ENCODE peak calls at places on chromosomes 11 and 22, in eight cellular contexts. X is spleen, K is cardiac fibroblast, V is fibroblast of mammary gland, L is lower leg skin, Z is endodermal cell, P is colonic mucosa, B is GM12865. T is an unnamed sample.

GRCh38 chr11:117187428-117187798 is 8.9 kb downstream of the SIDT2 start:
- DNase-seq in V (no peak), B (no peak), Z (peak; percentile 34), P (peak; percentile 16), X (peak; percentile 71), K (no peak), L (no peak), T (no peak)

GRCh38 chr11:122162095-122162494 is 46.1 kb upstream of the BLID start:
- DNase-seq in Z (no peak), B (no peak), K (peak; percentile 94), P (no peak), L (no peak), X (no peak), V (peak; percentile 93), T (no peak)

GRCh38 chr11:58788355-58789023 is 56.0 kb downstream of the GLYATL2 start:
- DNase-seq in P (peak; percentile 45), B (peak; percentile 70), V (peak; percentile 77), L (no peak), X (no peak), Z (peak; percentile 70), K (peak; percentile 69), T (peak; percentile 41)

GRCh38 chr22:50674127-50674493 is 1.5 kb downstream of the SHANK3 start:
- DNase-seq in Z (peak; percentile 67), V (no peak), X (no peak), P (no peak), K (no peak), L (no peak), B (no peak), T (peak; percentile 59)

GRCh38 chr11:130580372-130580771 is 131.9 kb downstream of the ADAMTS15 start:
- DNase-seq in X (no peak), L (no peak), K (peak; percentile 96), V (peak; percentile 85), P (no peak), Z (peak; percentile 90), B (no peak), T (no peak)

GRCh38 chr22:29325785-29326315 is 10.4 kb upstream of the RASL10A start:
- DNase-seq in X (no peak), L (no peak), K (no peak), P (no peak), V (no peak), B (no peak), Z (no peak), T (no peak)

GRCh38 chr11:28529540-28530410 is 421.6 kb downstream of the METTL15 start:
- DNase-seq in X (no peak), P (no peak), K (peak; percentile 88), Z (no peak), V (peak; percentile 77), B (peak; percentile 52), L (no peak), T (peak; percentile 15)

GRCh38 chr11:133966924-133967598 is 10.3 kb upstream of the IGSF9B start:
- DNase-seq in V (no peak), K (no peak), X (peak; percentile 89), Z (peak; percentile 90), L (no peak), P (peak; percentile 29), B (no peak), T (peak; percentile 77)

GRCh38 chr11:61587541-61587941 is 6.7 kb upstream of the SYT7 start:
- DNase-seq in B (no peak), X (peak; percentile 80), K (no peak), P (peak; percentile 60), Z (peak; percentile 86), L (no peak), V (peak; percentile 35), T (peak; percentile 43)

GRCh38 chr11:77088236-77089003 is 14.2 kb upstream of the OMP start:
- DNase-seq in V (no peak), X (peak; percentile 39), K (no peak), Z (no peak), B (no peak), P (peak; percentile 81), L (no peak), T (no peak)

GRCh38 chr11:57315491-57315890 is 9.3 kb downstream of the TNKS1BP1 start:
- DNase-seq in X (peak; percentile 78), P (no peak), V (peak; percentile 65), K (peak; percentile 63), B (no peak), Z (peak; percentile 80), L (no peak), T (peak; percentile 48)
- TF ChIP-seq CTCF in X (no peak), P (no peak), V (no peak), K (no peak), B (no peak), Z (no peak), L (no peak), T (no peak)

GRCh38 chr22:48554893-48555552 is 1272.7 kb downstream of the BRD1 start:
- DNase-seq in X (no peak), Z (peak; percentile 84), V (no peak), B (no peak), K (no peak), L (no peak), P (no peak), T (peak; percentile 33)
- TF ChIP-seq CTCF in X (no peak), Z (peak; percentile 69), V (no peak), B (no peak), K (no peak), L (no peak), P (no peak), T (no peak)

GRCh38 chr22:39932918-39933649 is 27.1 kb upstream of the TMA7B start:
- DNase-seq in X (no peak), K (peak; percentile 39), B (peak; percentile 74), Z (peak; percentile 91), V (peak; percentile 43), L (no peak), P (peak; percentile 60), T (peak; percentile 55)
- TF ChIP-seq CTCF in X (peak; percentile 53), K (peak; percentile 71), B (peak; percentile 73), Z (peak; percentile 98), V (peak; percentile 73), L (no peak), P (peak; percentile 69), T (peak; percentile 86)

DNA sequence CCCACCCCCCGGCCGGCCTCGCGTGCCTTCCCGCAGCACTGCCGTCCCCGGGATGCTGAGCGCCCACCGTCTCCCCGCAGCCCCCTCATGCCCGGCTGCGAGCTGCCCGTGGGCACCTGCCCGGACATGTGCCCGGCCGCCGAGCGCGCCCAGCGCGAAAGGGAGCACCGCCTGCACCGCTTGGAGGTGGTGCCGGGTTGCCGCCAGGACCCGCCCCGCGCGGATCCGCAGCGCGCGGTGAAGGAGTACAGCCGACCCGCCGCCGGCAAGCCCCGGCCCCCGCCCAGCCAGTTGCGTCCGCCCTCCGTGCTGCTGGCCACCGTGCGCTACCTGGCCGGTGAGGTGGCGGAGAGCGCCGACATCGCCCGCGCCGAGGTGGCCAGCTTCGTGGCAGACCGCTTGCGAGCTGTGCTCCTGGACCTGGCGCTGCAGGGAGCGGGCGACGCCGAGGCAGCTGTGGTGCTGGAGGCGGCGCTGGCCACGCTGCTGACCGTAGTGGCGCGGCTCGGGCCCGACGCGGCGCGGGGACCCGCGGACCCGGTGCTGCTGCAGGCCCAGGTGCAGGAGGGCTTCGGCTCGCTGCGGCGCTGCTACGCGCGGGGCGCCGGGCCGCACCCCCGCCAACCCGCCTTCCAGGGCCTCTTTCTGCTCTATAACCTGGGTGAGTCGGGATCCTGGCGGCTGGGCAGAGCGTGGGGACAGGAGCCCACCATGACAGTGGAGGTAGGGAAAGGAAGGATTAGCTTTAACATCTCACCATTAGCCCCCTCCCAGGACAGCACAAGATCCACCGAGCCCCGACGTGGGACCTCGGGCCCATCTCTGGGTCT is at the start of gene SAC3D1:
- DNase-seq in K (no peak), X (no peak), V (peak; percentile 31), Z (peak; percentile 89), L (no peak), B (no peak), P (no peak), T (no peak)
- TF ChIP-seq CTCF in K (no peak), X (no peak), V (no peak), Z (no peak), L (no peak), B (no peak), P (no peak), T (no peak)